ENCODE peak calls at places on chromosomes 2 and 18, in ten cellular contexts. H, B, Y, P, Q, T, M, Z, O and K are unnamed samples. For H3K36me3, the result is how much of the 10 kb centered on the place peaks cover.

GRCh38 chr2:233063976-233064411 is 3.9 kb downstream of the INPP5D start:
- DNase-seq in Q (no peak), O (no peak), Y (no peak), T (no peak), H (no peak), Z (no peak), P (no peak), B (no peak), M (no peak), K (no peak)

GRCh38 chr2:237452846-237453245 is 34.2 kb upstream of the MLPH start:
- DNase-seq in Q (no peak), B (no peak), T (no peak), O (no peak), H (no peak), Y (no peak), M (no peak), P (no peak), Z (no peak), K (no peak)

GRCh38 chr2:117330611-117331010 is 483.9 kb upstream of the DDX18 start:
- DNase-seq in B (no peak), P (no peak), H (no peak), O (no peak), Z (no peak), Q (no peak), T (no peak), Y (no peak), M (no peak), K (no peak)

GRCh38 chr2:158966321-158966720 is 2.1 kb upstream of the TANC1 start:
- DNase-seq in T (no peak), B (no peak), P (no peak), M (no peak), Z (no peak), Y (no peak), Q (no peak), H (no peak), O (no peak), K (no peak)

GRCh38 chr18:76771132-76771824 is 51.1 kb upstream of the ZNF236 start:
- DNase-seq in H (no peak), T (no peak), M (no peak), B (no peak), P (no peak), Q (no peak), O (no peak), Y (no peak), Z (no peak), K (no peak)

GRCh38 chr2:106555053-106555452 is 67.9 kb downstream of the CD8B2 start:
- DNase-seq in H (no peak), Q (no peak), B (no peak), T (no peak), Z (no peak), M (no peak), Y (no peak), P (no peak), O (no peak), K (no peak)

GRCh38 chr2:36088716-36089328 is 266.8 kb upstream of the CRIM1 start:
- DNase-seq in O (no peak), Y (no peak), B (no peak), T (no peak), M (no peak), P (no peak), H (no peak), Z (no peak), Q (no peak), K (no peak)

GRCh38 chr2:98160574-98160973 is 73.6 kb downstream of the VWA3B start:
- DNase-seq in Q (peak), P (no peak), O (no peak), B (no peak), Z (no peak), H (no peak), Y (peak), M (no peak), T (no peak), K (peak)

GRCh38 chr2:24926602-24927252 is 6.7 kb upstream of the ADCY3 start:
- DNase-seq in O (no peak), B (peak), P (no peak), Q (peak), H (no peak), Y (peak), T (no peak), Z (peak), M (no peak), K (peak)

GRCh38 chr2:8125741-8126691 is 555.8 kb upstream of the ID2 start:
- DNase-seq in O (no peak), P (no peak), H (no peak), B (no peak), M (no peak), Z (peak), T (no peak), Q (no peak), Y (no peak), K (no peak)

GRCh38 chr2:125398738-125399473 is 1257.1 kb upstream of the GYPC start:
- DNase-seq in Z (no peak), Q (no peak), O (no peak), B (no peak), P (no peak), Y (no peak), H (no peak), M (no peak), T (no peak), K (no peak)

GRCh38 chr18:7784171-7784570 is 217.1 kb downstream of the PTPRM start:
- DNase-seq in M (no peak), Y (no peak), P (no peak), Q (no peak), H (no peak), B (no peak), T (no peak), O (no peak), Z (no peak), K (no peak)

GRCh38 chr2:218281449-218281848 is 10.9 kb downstream of the TMBIM1 start:
- DNase-seq in O (no peak), B (no peak), Z (no peak), M (no peak), P (no peak), H (no peak), Q (no peak), Y (peak), T (no peak), K (peak)

GRCh38 chr2:240389302-240389805 is 46.1 kb upstream of the GPC1 start:
- DNase-seq in Y (no peak), H (no peak), P (no peak), O (no peak), Q (no peak), Z (no peak), M (no peak), B (peak), T (no peak), K (no peak)

GRCh38 chr2:7508220-7508943 is 591.2 kb downstream of the RNF144A start:
- DNase-seq in O (no peak), Z (no peak), T (no peak), H (no peak), P (no peak), B (no peak), M (no peak), Y (no peak), Q (no peak), K (no peak)

GRCh38 chr2:155622443-155622842 is 710.1 kb downstream of the NR4A2 start:
- DNase-seq in M (no peak), B (no peak), P (no peak), O (peak), Z (no peak), Y (no peak), T (no peak), Q (no peak), H (no peak), K (no peak)

GRCh38 chr2:37877457-37878315 is 47.4 kb upstream of the RMDN2 start:
- DNase-seq in T (peak), Z (no peak), P (peak), H (peak), B (no peak), Y (no peak), O (peak), Q (peak), M (no peak), K (no peak)

GRCh38 chr2:37878536-37878935 is 46.6 kb upstream of the RMDN2 start:
- DNase-seq in Q (no peak), O (no peak), M (no peak), Z (no peak), Y (no peak), H (no peak), P (no peak), T (no peak), B (no peak), K (no peak)

GRCh38 chr2:37875332-37875976 is 49.6 kb upstream of the RMDN2 start:
- DNase-seq in T (no peak), Z (no peak), P (no peak), B (no peak), M (no peak), Y (no peak), Q (no peak), H (no peak), O (no peak), K (no peak)

GRCh38 chr2:37874470-37874869 is 50.6 kb upstream of the RMDN2 start:
- DNase-seq in Y (no peak), Q (no peak), B (no peak), M (no peak), P (no peak), O (no peak), T (no peak), H (no peak), Z (no peak), K (no peak)

GRCh38 chr2:37876227-37876626 is 48.9 kb upstream of the RMDN2 start:
- DNase-seq in Q (no peak), P (no peak), T (no peak), O (no peak), M (no peak), Z (no peak), H (no peak), Y (no peak), B (no peak), K (no peak)
- H3K27ac ChIP-seq in Q (no peak), P (no peak), T (no peak), O (no peak), M (no peak), Z (no peak), H (no peak), Y (no peak), B (no peak), K (no peak)

GRCh38 chr2:108866041-108866440 is 79.5 kb downstream of the CCDC138 start:
- DNase-seq in B (no peak), T (no peak), Z (no peak), O (no peak), P (no peak), Q (no peak), Y (no peak), H (no peak), M (no peak), K (no peak)

GRCh38 chr2:108868911-108869310 is 82.3 kb downstream of the CCDC138 start:
- DNase-seq in Y (no peak), T (no peak), M (no peak), Z (no peak), H (no peak), P (no peak), Q (no peak), B (no peak), O (no peak), K (no peak)

GRCh38 chr2:108869542-108869941 is 83.0 kb downstream of the CCDC138 start:
- DNase-seq in T (no peak), Q (no peak), P (peak), H (no peak), Z (no peak), Y (no peak), M (no peak), O (no peak), B (no peak), K (no peak)

DNA sequence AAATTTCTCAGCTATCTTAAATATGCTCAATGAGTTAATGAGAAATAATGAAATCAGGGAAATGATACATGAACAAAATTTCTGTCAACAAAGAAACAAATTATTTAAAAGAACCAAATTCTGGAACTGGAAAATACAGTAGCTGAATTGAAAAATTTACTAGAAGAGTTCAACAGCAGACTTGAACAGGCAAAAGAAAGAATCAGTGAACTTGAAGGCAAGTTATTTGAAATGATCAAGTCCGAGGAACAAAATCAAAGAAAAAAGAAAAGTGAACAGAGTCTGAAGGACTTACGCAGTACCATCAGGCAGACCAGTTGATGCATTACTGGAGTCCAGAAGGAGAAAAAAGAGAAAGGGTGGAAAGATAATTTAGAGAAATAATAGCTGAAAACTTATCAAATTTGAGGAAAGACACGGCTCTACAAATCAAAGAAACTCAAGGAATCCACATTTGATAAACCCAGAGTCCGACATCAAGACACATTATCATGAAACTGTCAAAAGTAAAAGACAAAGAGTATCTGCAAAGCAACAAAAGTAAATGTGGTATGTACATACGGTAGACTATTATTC is 83.6 kb downstream of the CCDC138 start:
- DNase-seq in O (no peak), M (no peak), Q (no peak), Y (no peak), Z (no peak), H (no peak), T (no peak), P (no peak), B (no peak), K (no peak)
- H3K36me3 ChIP-seq in O (half or more), M (under half), Q (under half), Y (under half), Z (under half), H (under half), T (under half), P (under half), B (under half), K (under half)

DNA sequence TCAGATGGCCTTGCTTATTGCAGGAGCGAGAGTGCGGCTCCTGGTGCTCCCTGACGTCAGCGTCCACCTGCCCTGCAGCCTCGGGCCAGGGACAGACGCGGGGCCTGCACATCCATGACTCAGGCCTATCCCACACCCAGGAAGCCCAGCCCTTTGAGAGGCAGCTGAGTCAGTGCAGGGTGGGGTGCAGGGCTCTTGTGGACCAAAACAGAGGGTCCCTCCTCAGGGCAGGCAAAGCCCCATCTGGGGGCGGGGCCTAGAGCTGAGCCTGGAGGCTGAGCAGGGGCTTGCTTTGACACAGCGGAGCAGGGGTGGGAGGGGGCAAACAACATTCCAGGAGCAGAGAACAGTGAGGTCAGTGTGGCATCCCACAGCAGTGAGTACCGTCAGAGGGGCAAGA is 7.7 kb upstream of the ARHGEF4 start:
- DNase-seq in Q (no peak), Y (no peak), O (no peak), T (peak), Z (no peak), H (no peak), B (no peak), P (peak), M (no peak), K (peak)
- H3K27ac ChIP-seq in Q (no peak), Y (no peak), O (no peak), T (no peak), Z (no peak), H (no peak), B (no peak), P (peak), M (no peak), K (no peak)

GRCh38 chr2:241597561-241597960 is 39.0 kb downstream of the BOK start:
- DNase-seq in M (no peak), P (no peak), Q (no peak), T (no peak), H (no peak), B (no peak), Z (no peak), O (no peak), Y (no peak), K (no peak)

GRCh38 chr2:241601841-241602240 is 35.1 kb downstream of the THAP4 start:
- DNase-seq in M (no peak), Y (no peak), B (no peak), Q (no peak), H (no peak), T (no peak), O (no peak), P (no peak), Z (no peak), K (no peak)

GRCh38 chr2:241595600-241596140 is 37.1 kb downstream of the BOK start:
- DNase-seq in Y (no peak), Q (no peak), B (no peak), Z (no peak), M (no peak), T (no peak), O (no peak), P (no peak), H (no peak), K (no peak)

GRCh38 chr2:241598061-241598460 is 38.9 kb downstream of the THAP4 start:
- DNase-seq in B (no peak), O (no peak), M (no peak), Q (no peak), Z (no peak), Y (no peak), T (no peak), P (no peak), H (no peak), K (peak)

GRCh38 chr2:241598487-241598886 is 38.5 kb downstream of the THAP4 start:
- DNase-seq in B (no peak), Z (no peak), T (no peak), M (no peak), H (no peak), P (peak), Y (no peak), Q (no peak), O (no peak), K (no peak)
- H3K36me3 ChIP-seq in B (half or more), Z (half or more), T (under half), M (under half), H (under half), P (under half), Y (under half), Q (half or more), O (under half), K (half or more)

GRCh38 chr18:58640428-58640805 is 11.5 kb upstream of the ALPK2 start:
- DNase-seq in Z (no peak), Y (no peak), T (no peak), B (no peak), O (no peak), Q (no peak), M (no peak), H (no peak), P (no peak), K (no peak)
- H3K27ac ChIP-seq in Z (no peak), Y (no peak), T (peak), B (no peak), O (peak), Q (no peak), M (no peak), H (no peak), P (no peak), K (no peak)

GRCh38 chr2:202289394-202290204 is 24.0 kb downstream of the NOP58 start:
- DNase-seq in P (no peak), O (no peak), T (no peak), Q (no peak), Y (no peak), Z (no peak), H (no peak), B (no peak), M (no peak), K (no peak)
- H3K36me3 ChIP-seq in P (half or more), O (half or more), T (half or more), Q (half or more), Y (under half), Z (half or more), H (half or more), B (half or more), M (half or more), K (under half)

DNA sequence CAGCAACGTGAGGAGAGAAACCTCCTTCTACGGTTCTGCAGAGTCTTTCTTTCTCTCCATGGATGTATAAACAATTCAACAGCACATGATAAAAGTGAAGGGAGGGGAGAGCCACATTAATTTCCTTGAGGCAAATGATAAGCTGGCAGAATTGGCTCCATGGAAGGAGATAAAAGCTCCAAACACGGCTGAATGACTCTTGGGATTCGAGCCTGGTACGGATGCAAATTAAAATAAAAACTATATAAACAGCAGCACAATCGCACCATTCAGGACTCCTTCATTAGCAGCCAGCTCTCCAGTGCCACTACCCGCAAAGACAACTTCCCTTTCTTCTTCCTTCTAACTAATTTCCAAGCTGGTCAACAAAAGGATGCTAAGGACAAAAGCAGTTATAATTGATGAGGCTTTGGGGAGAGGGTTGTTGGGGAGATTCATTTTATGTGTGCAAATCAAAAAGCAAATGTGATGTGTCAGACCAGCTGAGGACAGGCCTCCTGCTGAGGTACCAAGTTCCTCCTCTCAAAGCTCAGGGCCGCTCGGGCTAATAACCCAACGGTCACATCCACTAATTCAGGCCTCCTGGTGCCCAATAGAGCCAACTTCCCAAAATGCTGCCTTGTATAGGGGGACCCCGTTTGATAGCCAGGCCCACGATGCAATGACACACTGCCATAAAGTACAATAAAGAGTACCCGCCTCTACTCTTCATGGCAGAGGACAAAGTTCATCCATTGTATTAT is 88.5 kb upstream of the RTN4 start:
- DNase-seq in B (no peak), Q (no peak), P (no peak), O (no peak), Z (no peak), T (no peak), M (no peak), H (no peak), Y (no peak), K (no peak)
- H3K27ac ChIP-seq in B (no peak), Q (no peak), P (no peak), O (no peak), Z (no peak), T (no peak), M (no peak), H (peak), Y (no peak), K (no peak)

GRCh38 chr18:74509856-74510769 is 13.9 kb downstream of the CNDP2 start:
- DNase-seq in O (no peak), Q (no peak), T (no peak), M (no peak), P (no peak), H (no peak), B (no peak), Y (no peak), Z (no peak), K (no peak)
- H3K36me3 ChIP-seq in O (under half), Q (half or more), T (under half), M (half or more), P (under half), H (half or more), B (half or more), Y (under half), Z (half or more), K (half or more)

DNA sequence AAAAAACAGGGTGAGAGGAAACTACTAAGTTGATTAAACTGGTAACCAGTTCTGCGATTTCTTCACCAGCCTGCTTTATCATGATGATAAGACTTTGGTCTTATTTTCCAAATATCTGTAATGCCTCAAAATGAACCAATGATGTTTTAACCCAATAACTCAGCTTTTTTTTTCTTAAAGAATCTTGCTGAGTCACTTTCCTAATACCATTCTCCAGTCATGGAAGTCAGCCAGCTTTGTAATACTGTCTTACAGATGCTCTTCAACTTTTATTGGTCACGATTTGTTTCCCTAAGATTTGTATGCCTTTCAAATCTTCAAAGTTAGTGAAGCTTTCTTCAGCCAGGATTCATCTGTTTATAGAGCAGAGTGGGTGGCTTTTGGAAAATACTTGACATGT is 47.7 kb upstream of the SMIM21 start:
- DNase-seq in O (peak), T (peak), Q (no peak), Z (no peak), Y (no peak), M (no peak), H (no peak), P (peak), B (no peak), K (no peak)
- H3K27ac ChIP-seq in O (peak), T (no peak), Q (no peak), Z (no peak), Y (no peak), M (no peak), H (no peak), P (no peak), B (no peak), K (no peak)